ENCODE peak calls at places on chromosomes 6 and 20, in eight cellular contexts. One of them, this sample, is unnamed.

GRCh38 chr20:17675519-17676377 is 6.3 kb downstream of the RRBP1 start:
- DNase-seq in kidney tubule cell: no peak
- DNase-seq in activated naive CD4-positive, alpha-beta T cell: no peak
- DNase-seq in NAMALWA: no peak
- DNase-seq in LHCN-M2: no peak
- DNase-seq in A549: no peak
- DNase-seq in ACHN: no peak
- DNase-seq in fibroblast of mammary gland: no peak
- DNase-seq in this sample: no peak

GRCh38 chr6:132270745-132271414 is 130.4 kb downstream of the MOXD1 start:
- DNase-seq in kidney tubule cell: peak
- DNase-seq in activated naive CD4-positive, alpha-beta T cell: no peak
- DNase-seq in NAMALWA: peak
- DNase-seq in LHCN-M2: no peak
- DNase-seq in A549: no peak
- DNase-seq in ACHN: no peak
- DNase-seq in fibroblast of mammary gland: no peak
- DNase-seq in this sample: no peak

GRCh38 chr20:43383026-43383795 is 74.5 kb upstream of the SRSF6 start:
- DNase-seq in kidney tubule cell: no peak
- DNase-seq in activated naive CD4-positive, alpha-beta T cell: no peak
- DNase-seq in NAMALWA: no peak
- DNase-seq in LHCN-M2: no peak
- DNase-seq in A549: no peak
- DNase-seq in ACHN: no peak
- DNase-seq in fibroblast of mammary gland: peak
- DNase-seq in this sample: no peak

GRCh38 chr6:29845405-29846006 is 17.9 kb downstream of the HLA-G start:
- DNase-seq in kidney tubule cell: peak
- DNase-seq in activated naive CD4-positive, alpha-beta T cell: peak
- DNase-seq in NAMALWA: no peak
- DNase-seq in LHCN-M2: no peak
- DNase-seq in A549: peak
- DNase-seq in ACHN: no peak
- DNase-seq in fibroblast of mammary gland: no peak
- DNase-seq in this sample: no peak

GRCh38 chr6:38567436-38567835 is 72.3 kb downstream of the BTBD9 start:
- DNase-seq in kidney tubule cell: peak
- DNase-seq in activated naive CD4-positive, alpha-beta T cell: no peak
- DNase-seq in NAMALWA: peak
- DNase-seq in LHCN-M2: peak
- DNase-seq in A549: peak
- DNase-seq in ACHN: peak
- DNase-seq in fibroblast of mammary gland: peak
- DNase-seq in this sample: peak

GRCh38 chr6:146871613-146872465 is 273.1 kb downstream of the ADGB start:
- DNase-seq in kidney tubule cell: peak
- DNase-seq in activated naive CD4-positive, alpha-beta T cell: no peak
- DNase-seq in NAMALWA: no peak
- DNase-seq in LHCN-M2: peak
- DNase-seq in A549: no peak
- DNase-seq in ACHN: no peak
- DNase-seq in fibroblast of mammary gland: peak
- DNase-seq in this sample: no peak

GRCh38 chr20:63009988-63010769 is 3.4 kb upstream of the BHLHE23 start:
- DNase-seq in kidney tubule cell: peak
- DNase-seq in activated naive CD4-positive, alpha-beta T cell: peak
- DNase-seq in NAMALWA: peak
- DNase-seq in LHCN-M2: peak
- DNase-seq in A549: no peak
- DNase-seq in ACHN: peak
- DNase-seq in fibroblast of mammary gland: peak
- DNase-seq in this sample: no peak

GRCh38 chr6:20180935-20181334 is 31.3 kb downstream of the MBOAT1 start:
- DNase-seq in kidney tubule cell: peak
- DNase-seq in activated naive CD4-positive, alpha-beta T cell: no peak
- DNase-seq in NAMALWA: no peak
- DNase-seq in LHCN-M2: no peak
- DNase-seq in A549: no peak
- DNase-seq in ACHN: no peak
- DNase-seq in fibroblast of mammary gland: no peak
- DNase-seq in this sample: no peak

GRCh38 chr6:111843347-111844147 is 29.7 kb downstream of the FYN start:
- DNase-seq in kidney tubule cell: no peak
- DNase-seq in activated naive CD4-positive, alpha-beta T cell: peak
- DNase-seq in NAMALWA: no peak
- DNase-seq in LHCN-M2: peak
- DNase-seq in A549: no peak
- DNase-seq in ACHN: no peak
- DNase-seq in fibroblast of mammary gland: no peak
- DNase-seq in this sample: no peak

GRCh38 chr20:34938466-34939163 is 17.0 kb downstream of the GSS start:
- DNase-seq in kidney tubule cell: no peak
- DNase-seq in activated naive CD4-positive, alpha-beta T cell: no peak
- DNase-seq in NAMALWA: peak
- DNase-seq in LHCN-M2: no peak
- DNase-seq in A549: no peak
- DNase-seq in ACHN: no peak
- DNase-seq in fibroblast of mammary gland: no peak
- DNase-seq in this sample: peak

GRCh38 chr6:16674666-16675392 is 86.4 kb downstream of the ATXN1 start:
- DNase-seq in kidney tubule cell: peak
- DNase-seq in activated naive CD4-positive, alpha-beta T cell: no peak
- DNase-seq in NAMALWA: no peak
- DNase-seq in LHCN-M2: no peak
- DNase-seq in A549: peak
- DNase-seq in ACHN: peak
- DNase-seq in fibroblast of mammary gland: peak
- DNase-seq in this sample: no peak

GRCh38 chr20:45896641-45897161 is 5.6 kb downstream of the CTSA start:
- DNase-seq in kidney tubule cell: no peak
- DNase-seq in activated naive CD4-positive, alpha-beta T cell: no peak
- DNase-seq in NAMALWA: no peak
- DNase-seq in LHCN-M2: no peak
- DNase-seq in A549: no peak
- DNase-seq in ACHN: no peak
- DNase-seq in fibroblast of mammary gland: no peak
- DNase-seq in this sample: no peak

GRCh38 chr6:100944644-100945043 is 63.5 kb upstream of the ASCC3 start:
- DNase-seq in kidney tubule cell: no peak
- DNase-seq in activated naive CD4-positive, alpha-beta T cell: no peak
- DNase-seq in NAMALWA: no peak
- DNase-seq in LHCN-M2: no peak
- DNase-seq in A549: no peak
- DNase-seq in ACHN: no peak
- DNase-seq in fibroblast of mammary gland: no peak
- DNase-seq in this sample: no peak

GRCh38 chr6:136889271-136890193 is 32.6 kb upstream of the SLC35D3 start:
- DNase-seq in kidney tubule cell: no peak
- DNase-seq in activated naive CD4-positive, alpha-beta T cell: no peak
- DNase-seq in NAMALWA: peak
- DNase-seq in LHCN-M2: peak
- DNase-seq in A549: peak
- DNase-seq in ACHN: no peak
- DNase-seq in fibroblast of mammary gland: no peak
- DNase-seq in this sample: no peak

GRCh38 chr6:89482136-89482535 is 49.2 kb downstream of the ANKRD6 start:
- DNase-seq in kidney tubule cell: no peak
- DNase-seq in activated naive CD4-positive, alpha-beta T cell: no peak
- DNase-seq in NAMALWA: no peak
- DNase-seq in LHCN-M2: no peak
- DNase-seq in A549: no peak
- DNase-seq in ACHN: no peak
- DNase-seq in fibroblast of mammary gland: no peak
- DNase-seq in this sample: no peak

GRCh38 chr20:58616411-58616810 is 34.7 kb upstream of the STX16 start:
- DNase-seq in kidney tubule cell: no peak
- DNase-seq in activated naive CD4-positive, alpha-beta T cell: no peak
- DNase-seq in NAMALWA: no peak
- DNase-seq in LHCN-M2: no peak
- DNase-seq in A549: no peak
- DNase-seq in ACHN: no peak
- DNase-seq in fibroblast of mammary gland: no peak
- DNase-seq in this sample: no peak

GRCh38 chr20:49384437-49385434 is 97.7 kb downstream of the KCNB1 start:
- DNase-seq in kidney tubule cell: peak
- DNase-seq in activated naive CD4-positive, alpha-beta T cell: peak
- DNase-seq in NAMALWA: peak
- DNase-seq in LHCN-M2: peak
- DNase-seq in A549: peak
- DNase-seq in ACHN: peak
- DNase-seq in fibroblast of mammary gland: peak
- DNase-seq in this sample: peak

GRCh38 chr20:63706027-63706695 is 1.6 kb downstream of the ARFRP1 start:
- DNase-seq in kidney tubule cell: no peak
- DNase-seq in activated naive CD4-positive, alpha-beta T cell: no peak
- DNase-seq in NAMALWA: no peak
- DNase-seq in LHCN-M2: no peak
- DNase-seq in A549: no peak
- DNase-seq in ACHN: no peak
- DNase-seq in fibroblast of mammary gland: no peak
- DNase-seq in this sample: peak

GRCh38 chr6:13455604-13456003 is 31.8 kb downstream of the GFOD1 start:
- DNase-seq in kidney tubule cell: no peak
- DNase-seq in activated naive CD4-positive, alpha-beta T cell: no peak
- DNase-seq in NAMALWA: no peak
- DNase-seq in LHCN-M2: no peak
- DNase-seq in A549: no peak
- DNase-seq in ACHN: no peak
- DNase-seq in fibroblast of mammary gland: no peak
- DNase-seq in this sample: no peak

GRCh38 chr6:134282816-134283215 is 35.1 kb downstream of the SGK1 start:
- DNase-seq in kidney tubule cell: no peak
- DNase-seq in activated naive CD4-positive, alpha-beta T cell: no peak
- DNase-seq in NAMALWA: no peak
- DNase-seq in LHCN-M2: no peak
- DNase-seq in A549: peak
- DNase-seq in ACHN: no peak
- DNase-seq in fibroblast of mammary gland: peak
- DNase-seq in this sample: no peak

GRCh38 chr6:148273962-148274752 is 68.5 kb upstream of the SASH1 start:
- DNase-seq in kidney tubule cell: no peak
- DNase-seq in activated naive CD4-positive, alpha-beta T cell: no peak
- DNase-seq in NAMALWA: no peak
- DNase-seq in LHCN-M2: no peak
- DNase-seq in A549: no peak
- DNase-seq in ACHN: no peak
- DNase-seq in fibroblast of mammary gland: peak
- DNase-seq in this sample: no peak

GRCh38 chr6:29426654-29427053 is 11.9 kb downstream of the OR12D1 start:
- DNase-seq in kidney tubule cell: no peak
- DNase-seq in activated naive CD4-positive, alpha-beta T cell: no peak
- DNase-seq in NAMALWA: no peak
- DNase-seq in LHCN-M2: no peak
- DNase-seq in A549: peak
- DNase-seq in ACHN: no peak
- DNase-seq in fibroblast of mammary gland: no peak
- DNase-seq in this sample: no peak

GRCh38 chr20:4922186-4922585 is 79.1 kb downstream of the SLC23A2 start:
- DNase-seq in kidney tubule cell: no peak
- DNase-seq in activated naive CD4-positive, alpha-beta T cell: no peak
- DNase-seq in NAMALWA: no peak
- DNase-seq in LHCN-M2: no peak
- DNase-seq in A549: no peak
- DNase-seq in ACHN: no peak
- DNase-seq in fibroblast of mammary gland: no peak
- DNase-seq in this sample: no peak

GRCh38 chr20:34553366-34553867 is 5.1 kb upstream of the MAP1LC3A start:
- DNase-seq in kidney tubule cell: no peak
- DNase-seq in activated naive CD4-positive, alpha-beta T cell: no peak
- DNase-seq in NAMALWA: no peak
- DNase-seq in LHCN-M2: no peak
- DNase-seq in A549: no peak
- DNase-seq in ACHN: no peak
- DNase-seq in fibroblast of mammary gland: no peak
- DNase-seq in this sample: no peak

GRCh38 chr6:153568601-153569000 is 437.5 kb upstream of the RGS17 start:
- DNase-seq in kidney tubule cell: no peak
- DNase-seq in activated naive CD4-positive, alpha-beta T cell: no peak
- DNase-seq in NAMALWA: no peak
- DNase-seq in LHCN-M2: no peak
- DNase-seq in A549: no peak
- DNase-seq in ACHN: no peak
- DNase-seq in fibroblast of mammary gland: peak
- DNase-seq in this sample: no peak

GRCh38 chr6:3848380-3848779 is 793 bp upstream of the FAM50B start:
- DNase-seq in kidney tubule cell: no peak
- DNase-seq in activated naive CD4-positive, alpha-beta T cell: no peak
- DNase-seq in NAMALWA: no peak
- DNase-seq in LHCN-M2: peak
- DNase-seq in A549: no peak
- DNase-seq in ACHN: no peak
- DNase-seq in fibroblast of mammary gland: peak
- DNase-seq in this sample: no peak